ENCODE peak calls at places on chromosomes 16 and 17, in nine cellular contexts. S is prostate gland, M is uterus, H is pancreas, N is neural progenitor cell, T is esophagus squamous epithelium, V is psoas muscle, Q is SJSA1, G is fibroblast of lung. D is an unnamed sample.

GRCh38 chr16:86611958-86612357 is 33.6 kb downstream of the FOXL1 start:
- DNase-seq in V (no peak), M (no peak), S (no peak), T (no peak), G (no peak), H (no peak), Q (no peak), N (no peak), D (no peak)

GRCh38 chr17:21395764-21396163 is 19.6 kb downstream of the KCNJ12 start:
- DNase-seq in T (no peak), G (no peak), H (no peak), V (no peak), Q (no peak), S (no peak), M (no peak), N (no peak), D (no peak)

GRCh38 chr17:70006159-70006558 is 68.9 kb upstream of the KCNJ16 start:
- DNase-seq in Q (no peak), G (peak; percentile 11), M (no peak), T (no peak), N (no peak), H (no peak), S (no peak), V (no peak), D (no peak)

GRCh38 chr17:79009397-79010303 is at the start of gene CANT1:
- DNase-seq in V (peak; percentile 87), S (peak; percentile 71), G (peak; percentile 76), T (no peak), H (peak; percentile 86), Q (peak; percentile 91), N (peak; percentile 93), M (peak; percentile 76), D (peak; percentile 88)

GRCh38 chr17:68197997-68198930 is 49.6 kb upstream of the AMZ2 start:
- DNase-seq in Q (no peak), G (no peak), N (peak; percentile 16), T (no peak), M (no peak), H (no peak), S (no peak), V (no peak), D (no peak)

GRCh38 chr17:74935585-74936469 is at the start of gene OTOP3:
- DNase-seq in T (no peak), Q (no peak), H (peak; percentile 36), N (peak; percentile 64), M (no peak), V (no peak), S (no peak), G (no peak), D (no peak)

GRCh38 chr17:55285340-55286301 is 20.9 kb downstream of the HLF start:
- DNase-seq in G (peak; percentile 50), H (peak; percentile 65), S (peak; percentile 94), T (no peak), N (no peak), V (peak; percentile 88), Q (no peak), M (peak; percentile 99), D (peak; percentile 92)

GRCh38 chr17:77492446-77493237 is 351.9 kb downstream of the SEC14L1 start:
- DNase-seq in T (no peak), S (no peak), G (no peak), H (no peak), N (no peak), V (no peak), M (peak; percentile 18), Q (no peak), D (no peak)

GRCh38 chr16:30956601-30957455 is 726 bp upstream of the SETD1A start:
- DNase-seq in V (peak; percentile 88), H (peak; percentile 84), M (peak; percentile 87), G (peak; percentile 84), S (peak; percentile 50), N (peak; percentile 89), Q (no peak), T (no peak), D (peak; percentile 89)

GRCh38 chr16:28136751-28137434 is 73.4 kb upstream of the GSG1L start:
- DNase-seq in T (no peak), V (no peak), M (no peak), S (no peak), Q (no peak), G (no peak), N (peak; percentile 37), H (no peak), D (no peak)

GRCh38 chr17:3861761-3862681 is 16.0 kb upstream of the NCBP3 start:
- DNase-seq in N (no peak), Q (no peak), H (no peak), V (no peak), T (no peak), G (no peak), S (no peak), M (no peak), D (no peak)

GRCh38 chr17:40112191-40112590 is 9.6 kb upstream of the MSL1 start:
- DNase-seq in M (no peak), Q (no peak), T (no peak), S (no peak), H (no peak), V (no peak), G (no peak), N (no peak), D (no peak)

GRCh38 chr17:40112718-40113109 is 9.1 kb upstream of the MSL1 start:
- DNase-seq in N (no peak), Q (no peak), V (no peak), H (no peak), T (no peak), S (no peak), M (peak; percentile 71), G (no peak), D (peak; percentile 23)

GRCh38 chr17:40113110-40113960 is 8.4 kb upstream of the MSL1 start:
- DNase-seq in G (peak; percentile 93), M (peak; percentile 97), T (peak; percentile 77), S (peak; percentile 95), Q (peak; percentile 92), N (peak; percentile 93), V (peak; percentile 90), H (peak; percentile 96), D (peak; percentile 94)

GRCh38 chr17:40115101-40115436 is 6.7 kb upstream of the MSL1 start:
- DNase-seq in Q (no peak), H (no peak), S (no peak), V (no peak), T (no peak), G (no peak), N (no peak), M (no peak), D (no peak)

GRCh38 chr17:40113961-40114272 is 7.9 kb upstream of the MSL1 start:
- DNase-seq in N (no peak), T (no peak), V (no peak), H (no peak), S (no peak), M (no peak), Q (no peak), G (peak; percentile 68), D (no peak)
- H3K27ac ChIP-seq in N (peak overlapping the region; percentile 88), T (peak overlapping the region; percentile 99), V (peak overlapping the region; percentile 99), H (peak overlapping the region; percentile 93), S (peak overlapping the region; percentile 97), M (peak overlapping the region; percentile 90), Q (peak overlapping the region; percentile 65), G (peak overlapping the region; percentile 80), D (peak overlapping the region; percentile 96)

GRCh38 chr17:37137906-37138413 is 189.2 kb downstream of the AATF start:
- DNase-seq in S (no peak), Q (no peak), M (no peak), T (no peak), N (no peak), H (no peak), G (no peak), V (no peak), D (no peak)
- H3K4me1 ChIP-seq in S (no peaks in the 10 kb centered on the region), Q (no peaks in the 10 kb centered on the region), M (no peaks in the 10 kb centered on the region), T (no peaks in the 10 kb centered on the region), N (peaks cover 42% of the 10 kb centered on the region), H (no peaks in the 10 kb centered on the region), G (no peaks in the 10 kb centered on the region), V (no peaks in the 10 kb centered on the region), D (no peaks in the 10 kb centered on the region)

DNA sequence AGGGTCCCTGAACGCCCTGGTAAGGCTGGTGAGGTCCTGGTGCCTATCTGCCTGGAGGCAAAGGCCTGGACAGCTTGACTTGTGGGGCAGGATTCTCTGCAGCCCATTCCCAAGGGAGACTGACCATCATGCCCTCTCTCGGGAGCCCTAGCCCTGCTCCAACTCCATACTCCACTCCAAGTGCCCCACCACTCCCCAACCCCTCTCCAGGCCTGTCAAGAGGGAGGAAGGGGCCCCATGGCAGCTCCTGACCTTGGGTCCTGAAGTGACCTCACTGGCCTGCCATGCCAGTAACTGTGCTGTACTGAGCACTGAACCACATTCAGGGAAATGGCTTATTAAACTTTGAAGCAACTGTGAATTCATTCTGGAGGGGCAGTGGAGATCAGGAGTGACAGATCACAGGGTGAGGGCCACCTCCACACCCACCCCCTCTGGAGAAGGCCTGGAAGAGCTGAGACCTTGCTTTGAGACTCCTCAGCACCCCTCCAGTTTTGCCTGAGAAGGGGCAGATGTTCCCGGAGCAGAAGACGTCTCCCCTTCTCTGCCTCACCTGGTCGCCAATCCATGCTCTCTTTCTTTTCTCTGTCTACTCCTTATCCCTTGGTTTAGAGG is 23.5 kb upstream of the BEAN1 start:
- DNase-seq in N (no peak), M (no peak), G (no peak), S (no peak), V (no peak), T (no peak), Q (no peak), H (no peak), D (no peak)
- H3K27ac ChIP-seq in N (no peak overlapping the region), M (no peak overlapping the region), G (no peak overlapping the region), S (no peak overlapping the region), V (no peak overlapping the region), T (no peak overlapping the region), Q (no peak overlapping the region), H (no peak overlapping the region), D (no peak overlapping the region)

GRCh38 chr17:65374966-65375365 is 186.5 kb downstream of the AXIN2 start:
- DNase-seq in T (no peak), S (no peak), Q (no peak), N (no peak), G (no peak), M (no peak), V (no peak), H (peak; percentile 14), D (no peak)
- H3K4me1 ChIP-seq in T (no peaks in the 10 kb centered on the region), S (no peaks in the 10 kb centered on the region), Q (peaks cover 9% of the 10 kb centered on the region), N (no peaks in the 10 kb centered on the region), G (no peaks in the 10 kb centered on the region), M (no peaks in the 10 kb centered on the region), V (no peaks in the 10 kb centered on the region), H (no peaks in the 10 kb centered on the region), D (no peaks in the 10 kb centered on the region)

DNA sequence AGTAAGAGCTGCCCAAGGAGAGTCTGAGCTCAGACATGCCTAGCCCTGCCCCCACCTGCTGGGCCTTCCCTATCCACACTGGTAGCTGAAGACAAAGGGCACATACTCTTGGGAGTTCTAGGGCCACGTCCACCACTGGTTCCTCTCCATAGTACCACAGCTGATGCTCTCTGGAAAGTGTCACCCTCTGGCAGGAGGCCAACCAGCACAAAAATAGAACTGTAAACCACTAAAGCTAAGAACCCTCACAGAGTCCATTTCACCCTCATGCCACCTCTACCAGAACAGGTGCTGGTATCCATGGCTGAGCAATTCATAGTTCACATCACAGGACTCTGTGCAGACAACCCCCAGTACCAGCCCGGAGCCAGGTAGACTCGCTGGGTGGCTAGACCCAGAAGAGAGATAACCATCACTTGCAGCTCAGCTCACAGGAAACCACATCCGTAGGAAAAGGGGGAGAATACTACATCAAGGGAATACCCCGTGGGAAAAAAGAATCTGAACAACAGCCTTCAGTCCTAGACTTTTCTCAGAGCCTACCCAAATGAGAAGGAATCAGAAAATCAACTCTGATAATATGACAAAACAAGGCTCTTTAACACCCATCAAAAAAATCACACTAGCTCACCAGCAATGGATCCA is 115.3 kb downstream of the CEP112 start:
- DNase-seq in S (no peak), H (no peak), M (no peak), G (no peak), Q (no peak), V (no peak), T (no peak), N (no peak), D (peak; percentile 60)
- H3K27ac ChIP-seq in S (no peak overlapping the region), H (no peak overlapping the region), M (no peak overlapping the region), G (no peak overlapping the region), Q (no peak overlapping the region), V (no peak overlapping the region), T (no peak overlapping the region), N (no peak overlapping the region), D (no peak overlapping the region)

D was measured in heart left ventricle.